ENCODE peak calls at places on chromosome 16, in ten cellular contexts. G is lower leg skin; F is CD8-positive, alpha-beta T cell; E is esophagus squamous epithelium; K is WTC11; W is AG04449; U is pancreas; Q is GM20000; L is AG10803; A is A549. O is an unnamed sample.
A peak's percentile ranks its signal among the peaks of the same experiment; 100 is the strongest.

GRCh38 chr16:67481561-67482259 is 753 bp upstream of the ATP6V0D1 start:
- DNase-seq in U (no peak), K (no peak), Q (no peak), E (no peak), F (peak; percentile 24), G (peak; percentile 92), W (no peak), L (no peak), A (no peak), O (no peak)

GRCh38 chr16:2148714-2149629 is 547 bp downstream of the RAB26 start:
- DNase-seq in F (no peak), E (no peak), L (no peak), A (peak; percentile 62), K (no peak), W (no peak), U (peak; percentile 64), Q (peak; percentile 64), G (no peak), O (no peak)

GRCh38 chr16:17328971-17329370 is 141.8 kb downstream of the XYLT1 start:
- DNase-seq in U (no peak), W (no peak), K (no peak), L (peak; percentile 57), F (no peak), E (no peak), Q (no peak), G (no peak), A (no peak), O (no peak)

GRCh38 chr16:69709456-69710084 is 16.8 kb downstream of the NQO1 start:
- DNase-seq in K (no peak), E (no peak), F (no peak), L (peak; percentile 75), U (no peak), Q (peak; percentile 50), G (peak; percentile 31), W (no peak), A (peak; percentile 58), O (no peak)

GRCh38 chr16:8621221-8621571 is 302 bp upstream of the METTL22 start:
- DNase-seq in G (no peak), U (no peak), E (no peak), Q (no peak), L (no peak), W (no peak), F (no peak), K (no peak), A (no peak), O (no peak)

GRCh38 chr16:49452108-49452507 is 78.5 kb downstream of the C16orf78 start:
- DNase-seq in Q (no peak), G (no peak), W (no peak), K (no peak), E (no peak), A (no peak), F (no peak), U (no peak), L (no peak), O (no peak)

GRCh38 chr16:4489030-4489429 is 12.8 kb downstream of the HMOX2 start:
- DNase-seq in L (peak; percentile 86), Q (no peak), W (no peak), F (no peak), K (no peak), G (no peak), A (no peak), U (no peak), E (no peak), O (no peak)

GRCh38 chr16:54407596-54407995 is 121.0 kb upstream of the IRX3 start:
- DNase-seq in U (no peak), E (no peak), Q (no peak), A (no peak), K (no peak), G (no peak), F (no peak), L (peak; percentile 90), W (peak; percentile 71), O (no peak)

GRCh38 chr16:1773703-1774455 is 945 bp upstream of the MRPS34 start:
- DNase-seq in F (no peak), L (peak; percentile 50), A (no peak), E (no peak), U (no peak), K (no peak), G (no peak), W (no peak), Q (no peak), O (no peak)

GRCh38 chr16:58121132-58121531 is 8.0 kb downstream of the CFAP20 start:
- DNase-seq in K (no peak), F (no peak), A (no peak), U (no peak), Q (no peak), G (peak; percentile 26), L (no peak), E (no peak), W (no peak), O (no peak)

GRCh38 chr16:11312718-11313492 is 31.8 kb upstream of the PRM1 start:
- DNase-seq in E (no peak), F (no peak), K (peak; percentile 53), L (peak; percentile 77), G (no peak), U (peak; percentile 43), W (no peak), A (peak; percentile 45), Q (no peak), O (no peak)

DNA sequence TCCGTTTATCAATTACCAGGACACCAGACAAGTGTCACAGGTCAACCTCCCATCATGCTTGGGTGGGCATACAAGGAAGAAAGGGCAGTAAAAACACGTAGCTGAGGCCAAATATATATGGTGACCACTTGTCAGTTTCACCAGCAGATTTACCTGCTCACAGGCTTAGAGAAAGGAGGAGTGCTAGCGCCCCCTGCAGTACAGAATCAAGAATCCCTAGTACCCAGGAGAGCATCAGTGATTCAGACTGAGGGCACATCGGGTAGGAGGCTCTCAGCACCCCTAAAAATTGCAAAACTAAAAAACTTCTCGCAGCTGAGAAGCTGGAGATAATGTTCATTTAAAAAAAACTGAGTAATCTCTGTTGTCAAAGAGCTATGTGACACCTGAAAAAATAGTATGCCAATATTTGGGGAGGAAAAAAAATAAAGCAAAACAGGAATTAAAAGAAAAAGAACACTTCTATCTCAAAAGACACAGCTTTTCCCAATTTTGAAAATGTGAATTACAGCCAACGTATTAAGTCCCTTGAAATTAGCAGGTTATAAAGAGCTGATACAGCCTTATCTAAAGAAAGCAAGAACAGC is 21.2 kb upstream of the MON1B start:
- DNase-seq in Q (peak; percentile 27), E (no peak), U (peak; percentile 20), K (peak; percentile 70), L (peak; percentile 9), W (no peak), F (no peak), G (no peak), A (peak; percentile 33), O (no peak)
- TF ChIP-seq CTCF in Q (peak; percentile 79), E (peak; percentile 34), U (peak; percentile 43), K (peak; percentile 65), L (peak; percentile 56), W (peak; percentile 32), F (peak; percentile 74), G (no peak), A (peak; percentile 56), O (peak; percentile 40)

DNA sequence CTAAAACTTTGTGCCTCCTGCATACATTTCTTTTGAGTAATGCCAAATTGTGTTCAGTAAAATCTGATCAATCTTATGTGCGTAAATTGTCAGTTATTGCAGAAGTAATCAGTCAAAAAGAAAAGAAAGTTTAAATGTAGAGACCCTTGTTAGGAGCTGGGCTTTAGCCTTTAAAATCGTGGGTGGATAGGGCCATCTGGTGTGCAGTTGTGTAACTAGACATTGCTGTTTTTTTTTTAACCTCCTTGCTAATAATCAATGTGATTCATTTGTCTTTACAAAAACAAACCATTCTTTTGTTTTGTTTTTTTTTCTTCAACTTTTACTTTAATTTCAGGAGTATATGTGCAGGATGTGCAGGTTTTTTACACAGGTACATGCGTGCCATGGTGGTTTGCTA is 5.3 kb upstream of the WWOX start:
- DNase-seq in K (no peak), W (no peak), Q (no peak), A (no peak), E (no peak), G (no peak), L (no peak), F (no peak), U (no peak), O (no peak)
- TF ChIP-seq CTCF in K (no peak), W (no peak), Q (no peak), A (peak; percentile 16), E (no peak), G (no peak), L (no peak), F (no peak), U (no peak), O (peak; percentile 32)

GRCh38 chr16:46859719-46860152 is 24.4 kb upstream of the GPT2 start:
- DNase-seq in F (no peak), K (no peak), U (no peak), Q (no peak), L (peak; percentile 69), E (no peak), G (no peak), W (no peak), A (peak; percentile 80), O (no peak)

GRCh38 chr16:46858151-46858550 is 26.0 kb upstream of the GPT2 start:
- DNase-seq in Q (no peak), L (no peak), U (no peak), G (no peak), A (no peak), K (no peak), W (no peak), E (no peak), F (no peak), O (no peak)

GRCh38 chr16:46855389-46855788 is 24.4 kb upstream of the C16orf87 start:
- DNase-seq in W (no peak), U (no peak), K (no peak), A (no peak), F (no peak), L (no peak), G (no peak), Q (no peak), E (no peak), O (no peak)

GRCh38 chr16:46854846-46855245 is 23.9 kb upstream of the C16orf87 start:
- DNase-seq in A (no peak), K (no peak), G (no peak), L (no peak), Q (no peak), W (no peak), U (no peak), E (no peak), F (no peak), O (no peak)

DNA sequence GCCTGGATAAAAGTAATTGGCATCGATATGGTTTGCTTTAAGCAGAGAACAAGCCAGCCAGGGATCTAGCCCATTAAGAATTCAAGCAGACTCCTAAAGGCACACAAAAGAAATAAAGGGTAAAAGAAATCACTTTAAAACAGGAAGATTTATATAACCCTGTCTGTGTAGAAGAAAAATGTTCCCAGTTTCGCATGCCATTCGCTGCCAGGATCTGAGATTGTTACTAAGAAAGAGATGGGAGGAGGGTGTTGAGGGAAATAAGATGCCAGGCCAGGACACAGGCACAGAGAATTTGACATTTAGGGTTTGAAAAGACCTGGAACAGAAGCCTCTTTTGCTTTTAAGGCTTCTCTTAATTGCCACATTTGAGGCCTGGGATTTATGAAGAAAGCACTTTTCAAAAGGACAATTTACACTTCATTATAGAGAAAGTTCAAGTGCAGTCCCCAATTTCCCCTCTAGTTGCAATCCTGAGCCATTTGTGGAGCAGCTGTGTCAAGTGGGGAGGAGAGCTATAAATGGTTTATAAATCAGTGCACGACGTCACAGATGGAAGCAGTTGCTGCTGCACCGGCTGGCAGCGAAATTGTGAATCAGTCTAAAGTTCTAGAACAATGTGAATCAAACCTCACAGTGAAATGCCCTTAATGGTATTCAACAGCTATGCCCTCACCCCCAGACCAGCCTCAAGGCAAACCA is 26.4 kb upstream of the C16orf87 start:
- DNase-seq in W (no peak), G (no peak), Q (no peak), K (no peak), L (peak; percentile 62), A (peak; percentile 55), U (peak; percentile 21), F (no peak), E (no peak), O (no peak)
- TF ChIP-seq CTCF in W (peak; percentile 27), G (no peak), Q (no peak), K (no peak), L (peak; percentile 63), A (no peak), U (peak; percentile 28), F (peak; percentile 31), E (no peak), O (peak; percentile 43)

GRCh38 chr16:743794-744500 is 3.1 kb upstream of the CIAO3 start:
- DNase-seq in U (no peak), L (no peak), E (no peak), A (no peak), Q (no peak), F (no peak), G (no peak), K (peak; percentile 65), W (no peak), O (no peak)
- TF ChIP-seq CTCF in U (no peak), L (no peak), E (no peak), A (no peak), Q (no peak), F (no peak), G (no peak), K (peak; percentile 43), W (no peak), O (no peak)

O was measured in osteocyte.